ENCODE peak calls at places on chromosome 18, in six cellular contexts. X, Y, T, D, V and L are unnamed samples. For H3K9me3, the result is how much of the 10 kb centered on the place peaks cover.

GRCh38 chr18:5197032-5197434 is at the start of gene AKAIN1:
- DNase-seq in X (no peak), Y (no peak), T (peak), D (peak), V (peak), L (peak)

GRCh38 chr18:2880473-2880872 is 33.7 kb downstream of the EMILIN2 start:
- DNase-seq in X (no peak), Y (peak), T (no peak), D (no peak), V (no peak), L (no peak)

GRCh38 chr18:79926306-79926705 is 25.1 kb downstream of the SLC66A2 start:
- DNase-seq in X (no peak), Y (no peak), T (no peak), D (no peak), V (no peak), L (peak)

GRCh38 chr18:48342588-48342987 is 66.6 kb downstream of the ZBTB7C start:
- DNase-seq in X (no peak), Y (no peak), T (no peak), D (no peak), V (no peak), L (peak)

GRCh38 chr18:57029761-57030160 is 117.1 kb upstream of the BOD1L2 start:
- DNase-seq in X (no peak), Y (no peak), T (peak), D (no peak), V (no peak), L (no peak)

GRCh38 chr18:111292-112014 is 46.9 kb upstream of the USP14 start:
- DNase-seq in X (peak), Y (peak), T (peak), D (peak), V (peak), L (peak)

GRCh38 chr18:46469186-46469915 is 187.7 kb downstream of the LOXHD1 start:
- DNase-seq in X (no peak), Y (no peak), T (peak), D (peak), V (no peak), L (no peak)

GRCh38 chr18:49728542-49728941 is 84.8 kb downstream of the ACAA2 start:
- DNase-seq in X (no peak), Y (peak), T (peak), D (peak), V (no peak), L (peak)

GRCh38 chr18:9858642-9859041 is 27.1 kb upstream of the TXNDC2 start:
- DNase-seq in X (no peak), Y (no peak), T (no peak), D (no peak), V (no peak), L (no peak)

GRCh38 chr18:36152781-36153180 is 23.1 kb downstream of the ELP2 start:
- DNase-seq in X (no peak), Y (no peak), T (no peak), D (no peak), V (no peak), L (no peak)

GRCh38 chr18:12159446-12159845 is 65.8 kb downstream of the ANKRD62 start:
- DNase-seq in X (no peak), Y (no peak), T (no peak), D (peak), V (no peak), L (peak)

GRCh38 chr18:58103339-58103930 is 59.4 kb downstream of the NEDD4L start:
- DNase-seq in X (no peak), Y (no peak), T (no peak), D (no peak), V (no peak), L (no peak)

GRCh38 chr18:12516049-12516677 is 108.4 kb downstream of the PRELID3A start:
- DNase-seq in X (no peak), Y (no peak), T (no peak), D (no peak), V (no peak), L (peak)

GRCh38 chr18:70260683-70261082 is 28.2 kb upstream of the SOCS6 start:
- DNase-seq in X (no peak), Y (no peak), T (no peak), D (no peak), V (no peak), L (no peak)

GRCh38 chr18:68426731-68427315 is 288.1 kb downstream of the TMX3 start:
- DNase-seq in X (no peak), Y (no peak), T (no peak), D (peak), V (no peak), L (peak)

GRCh38 chr18:10528439-10528838 is 2.6 kb downstream of the NAPG start:
- DNase-seq in X (no peak), Y (no peak), T (no peak), D (no peak), V (no peak), L (no peak)

DNA sequence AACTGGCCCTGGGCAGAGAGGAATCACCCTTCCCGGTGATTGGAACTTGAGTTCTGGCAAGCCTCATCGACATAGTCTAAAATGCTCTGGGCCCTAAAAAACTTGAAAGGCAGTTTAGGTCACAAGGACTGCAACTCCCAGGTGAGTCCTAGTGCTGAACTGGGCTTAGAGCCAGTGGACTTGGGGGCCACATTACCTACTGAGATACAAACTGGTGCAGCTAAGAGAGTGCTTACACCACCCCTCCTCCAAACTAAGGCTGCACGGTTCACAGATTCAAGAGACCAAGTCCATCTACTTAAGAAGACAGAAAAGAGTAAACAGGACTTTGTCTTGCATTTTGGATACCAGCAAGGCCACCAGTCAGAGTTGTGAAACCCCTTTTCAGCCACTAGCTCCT is 25.3 kb downstream of the ZNF519 start:
- DNase-seq in X (no peak), Y (no peak), T (no peak), D (no peak), V (no peak), L (no peak)
- H3K9me3 ChIP-seq in X (under half), Y (under half), T (half or more), D (under half), V (half or more), L (under half)

GRCh38 chr18:52345428-52345827 is 5.4 kb downstream of the DCC start:
- DNase-seq in X (no peak), Y (no peak), T (no peak), D (no peak), V (no peak), L (no peak)
- H3K4me3 ChIP-seq in X (no peak), Y (no peak), T (no peak), D (no peak), V (no peak), L (no peak)

DNA sequence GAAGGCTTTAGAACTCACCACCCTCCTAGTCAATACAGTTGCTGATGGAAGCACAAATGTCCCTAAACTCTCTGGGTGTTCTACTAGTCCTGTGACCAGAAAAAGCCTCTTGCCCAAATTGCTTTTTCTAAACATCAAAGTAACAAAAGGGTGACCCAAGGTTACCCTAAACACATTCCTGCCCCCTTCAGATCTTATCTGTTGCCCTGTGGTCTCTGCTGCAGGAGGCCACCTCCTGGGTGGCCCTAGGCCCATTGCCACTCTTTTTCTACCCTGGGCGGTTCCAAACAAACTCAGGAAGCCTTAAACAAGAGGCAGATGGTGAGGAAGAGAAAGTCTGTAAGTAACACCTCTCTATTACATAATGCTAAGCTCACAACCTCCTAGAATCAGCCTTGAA is 3.3 kb downstream of the RNF152 start:
- DNase-seq in X (no peak), Y (no peak), T (no peak), D (no peak), V (no peak), L (no peak)
- H3K9me3 ChIP-seq in X (under half), Y (under half), T (under half), D (under half), V (under half), L (under half)

GRCh38 chr18:76545433-76546281 is 50.6 kb upstream of the ZNF516 start:
- DNase-seq in X (no peak), Y (no peak), T (peak), D (peak), V (no peak), L (no peak)
- H3K4me3 ChIP-seq in X (no peak), Y (no peak), T (no peak), D (peak), V (peak), L (no peak)

GRCh38 chr18:44213288-44213687 is 467.4 kb upstream of the SETBP1 start:
- DNase-seq in X (no peak), Y (no peak), T (no peak), D (no peak), V (no peak), L (no peak)

GRCh38 chr18:44214396-44214795 is 466.3 kb upstream of the SETBP1 start:
- DNase-seq in X (no peak), Y (no peak), T (no peak), D (no peak), V (no peak), L (no peak)
- H3K9me3 ChIP-seq in X (under half), Y (under half), T (under half), D (under half), V (under half), L (under half)

GRCh38 chr18:23043803-23044376 is 91.4 kb upstream of the CABLES1 start:
- DNase-seq in X (no peak), Y (no peak), T (no peak), D (no peak), V (no peak), L (no peak)

GRCh38 chr18:23053756-23054457 is 81.4 kb upstream of the CABLES1 start:
- DNase-seq in X (no peak), Y (no peak), T (peak), D (no peak), V (peak), L (peak)

GRCh38 chr18:23054553-23054952 is 80.7 kb upstream of the CABLES1 start:
- DNase-seq in X (no peak), Y (no peak), T (no peak), D (no peak), V (no peak), L (no peak)

DNA sequence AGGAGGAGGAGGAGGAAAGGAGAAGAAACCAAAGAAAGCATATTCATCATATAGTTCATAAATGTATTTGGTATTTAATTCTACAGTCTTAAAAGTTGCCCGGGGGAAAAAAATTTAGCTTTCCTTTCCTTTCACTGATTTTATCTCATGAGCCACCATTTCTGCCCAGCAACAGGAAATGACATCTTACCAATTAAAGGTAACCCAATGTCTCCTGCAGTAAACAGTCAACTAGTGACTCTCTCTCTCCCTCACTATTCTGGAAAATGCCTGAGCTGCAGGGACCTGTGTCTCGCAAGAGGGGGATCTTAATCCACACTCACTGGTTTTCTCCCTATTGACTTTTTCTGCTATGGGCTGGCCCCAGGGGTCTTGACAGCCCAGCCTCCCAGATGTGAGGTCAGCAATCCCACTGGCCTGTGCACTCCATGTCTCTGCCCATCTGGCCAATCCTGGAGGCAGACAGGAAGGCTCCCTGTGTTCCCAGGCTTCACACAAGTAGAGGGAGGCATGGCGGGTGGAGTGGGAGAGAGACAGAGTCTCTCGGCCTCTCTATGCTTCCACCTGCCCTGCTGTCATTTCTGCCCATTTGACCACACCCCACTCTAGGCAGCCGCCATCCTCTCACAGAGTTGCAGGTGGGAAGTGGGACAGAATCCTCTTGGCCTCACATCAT is 85.4 kb upstream of the CABLES1 start:
- DNase-seq in X (no peak), Y (no peak), T (no peak), D (no peak), V (no peak), L (no peak)
- H3K4me3 ChIP-seq in X (no peak), Y (no peak), T (no peak), D (no peak), V (no peak), L (no peak)

GRCh38 chr18:78733762-78734613 is 245.6 kb upstream of the SALL3 start:
- DNase-seq in X (no peak), Y (no peak), T (no peak), D (no peak), V (no peak), L (no peak)

GRCh38 chr18:78734614-78734945 is 245.0 kb upstream of the SALL3 start:
- DNase-seq in X (no peak), Y (no peak), T (no peak), D (no peak), V (no peak), L (no peak)

GRCh38 chr18:78737006-78737915 is 242.4 kb upstream of the SALL3 start:
- DNase-seq in X (no peak), Y (no peak), T (no peak), D (no peak), V (no peak), L (no peak)

GRCh38 chr18:78736015-78736690 is 243.5 kb upstream of the SALL3 start:
- DNase-seq in X (no peak), Y (no peak), T (no peak), D (no peak), V (no peak), L (no peak)

GRCh38 chr18:78735131-78736014 is 244.2 kb upstream of the SALL3 start:
- DNase-seq in X (no peak), Y (no peak), T (no peak), D (no peak), V (no peak), L (no peak)
- H3K9me3 ChIP-seq in X (under half), Y (under half), T (under half), D (under half), V (under half), L (under half)

DNA sequence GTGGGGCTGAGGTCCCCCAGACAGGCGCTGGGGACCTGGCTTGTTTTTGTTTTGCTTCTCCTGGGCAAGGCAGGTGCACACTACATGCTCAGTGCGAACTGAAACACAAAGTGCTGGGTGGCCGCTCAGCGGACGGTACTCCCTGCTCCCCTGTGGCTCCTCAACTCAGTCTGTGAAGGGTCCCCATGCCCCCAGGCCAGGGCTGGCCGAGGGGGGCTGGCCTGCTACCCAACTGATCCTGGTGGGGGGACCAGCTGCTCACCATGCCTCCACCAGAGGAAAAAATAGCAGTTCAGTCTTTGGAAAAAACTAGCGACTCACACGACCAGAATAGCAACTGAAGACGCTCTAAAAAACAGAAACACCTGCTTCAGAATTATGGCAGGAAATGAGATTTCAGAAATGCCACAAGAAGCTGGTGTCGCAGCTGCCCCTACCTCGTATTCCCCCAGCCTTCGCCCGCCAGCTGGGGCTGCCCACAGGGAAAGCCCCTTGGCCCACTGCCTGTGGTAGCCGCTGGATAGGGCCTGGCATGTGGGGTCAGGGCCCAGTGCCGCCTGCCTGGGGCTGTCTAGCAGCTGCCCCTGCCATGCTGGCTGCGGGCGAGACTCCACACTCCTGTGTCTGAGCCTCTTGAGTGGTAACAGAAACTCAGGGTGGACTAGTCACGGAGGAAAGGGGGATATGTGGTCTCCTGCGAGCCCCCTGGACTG is 43.7 kb downstream of the MEX3C start:
- DNase-seq in X (peak), Y (no peak), T (no peak), D (no peak), V (no peak), L (no peak)
- H3K4me3 ChIP-seq in X (peak), Y (no peak), T (no peak), D (no peak), V (no peak), L (no peak)

DNA sequence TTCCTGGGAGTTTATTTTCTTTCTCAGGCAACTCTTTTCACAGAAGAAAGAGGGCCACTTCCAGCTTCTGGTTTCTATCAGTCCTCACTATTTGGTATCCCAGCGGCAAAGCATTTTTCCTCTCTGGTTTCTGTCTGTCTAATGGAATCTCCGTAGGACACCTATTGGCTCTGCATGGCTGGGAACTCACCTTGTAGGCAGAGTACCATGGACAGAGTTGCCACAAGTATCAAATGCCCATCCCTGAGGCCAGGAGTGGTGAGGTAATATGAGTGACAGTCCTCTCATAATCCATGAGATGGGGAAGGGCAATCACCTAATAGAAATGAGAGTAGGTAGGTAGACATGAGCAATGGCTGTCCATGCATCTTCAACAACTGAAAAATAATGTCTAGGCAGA is 369.5 kb upstream of the PIK3C3 start:
- DNase-seq in X (no peak), Y (no peak), T (no peak), D (no peak), V (no peak), L (no peak)
- H3K9me3 ChIP-seq in X (under half), Y (under half), T (under half), D (under half), V (under half), L (under half)

DNA sequence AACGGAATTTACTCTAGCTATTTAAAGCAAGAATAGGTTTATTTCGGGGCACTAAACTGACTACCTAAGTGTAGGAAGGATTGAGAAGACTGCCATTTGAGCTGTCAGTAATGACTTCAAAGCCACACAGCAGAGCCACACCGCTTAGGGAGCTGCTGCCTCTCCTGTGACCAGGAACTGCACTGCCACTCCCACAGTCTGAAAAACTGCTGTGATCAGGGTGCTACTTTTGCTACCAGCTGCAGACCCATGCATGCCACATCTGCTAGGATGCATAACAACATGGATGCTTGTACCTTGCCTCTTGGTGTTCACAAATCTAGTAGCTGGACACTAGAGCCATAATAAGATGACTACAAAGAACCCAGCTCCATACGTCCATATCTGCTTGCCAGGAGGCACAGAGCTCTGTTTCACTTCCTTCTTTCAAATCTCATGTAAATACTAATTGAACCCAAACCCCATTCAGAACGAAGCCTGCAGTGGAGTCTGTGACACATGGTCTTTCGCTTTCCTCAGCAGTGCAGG is 2.2 kb downstream of the DSG2 start:
- DNase-seq in X (no peak), Y (no peak), T (no peak), D (no peak), V (no peak), L (no peak)
- H3K4me3 ChIP-seq in X (no peak), Y (no peak), T (no peak), D (no peak), V (no peak), L (no peak)